ENCODE peak calls at places on chromosomes 2 and 18, in four cellular contexts. One of them, this sample, is unnamed.

GRCh38 chr2:69933839-69934613 is 19.1 kb downstream of the MXD1 start:
- DNase-seq in C1 segment of cervical spinal cord: no peak
- DNase-seq in WERI-Rb-1: no peak
- DNase-seq in B cell: no peak
- DNase-seq in this sample: no peak

GRCh38 chr2:186941853-186942252 is 92.9 kb upstream of the ZSWIM2 start:
- DNase-seq in C1 segment of cervical spinal cord: no peak
- DNase-seq in WERI-Rb-1: no peak
- DNase-seq in B cell: no peak
- DNase-seq in this sample: no peak

GRCh38 chr2:112141623-112142001 is 3.4 kb downstream of the FBLN7 start:
- DNase-seq in C1 segment of cervical spinal cord: no peak
- DNase-seq in WERI-Rb-1: no peak
- DNase-seq in B cell: no peak
- DNase-seq in this sample: no peak

GRCh38 chr2:68889500-68889899 is 18.3 kb upstream of the BMP10 start:
- DNase-seq in C1 segment of cervical spinal cord: no peak
- DNase-seq in WERI-Rb-1: no peak
- DNase-seq in B cell: no peak
- DNase-seq in this sample: no peak

GRCh38 chr2:165795011-165795410 is 964 bp upstream of the GALNT3 start:
- DNase-seq in C1 segment of cervical spinal cord: no peak
- DNase-seq in WERI-Rb-1: no peak
- DNase-seq in B cell: no peak
- DNase-seq in this sample: no peak

GRCh38 chr2:197158591-197159550 is 151.7 kb downstream of the ANKRD44 start:
- DNase-seq in C1 segment of cervical spinal cord: no peak
- DNase-seq in WERI-Rb-1: no peak
- DNase-seq in B cell: peak; percentile 21
- DNase-seq in this sample: no peak

GRCh38 chr2:3208179-3208578 is 169.4 kb downstream of the EIPR1 start:
- DNase-seq in C1 segment of cervical spinal cord: no peak
- DNase-seq in WERI-Rb-1: no peak
- DNase-seq in B cell: no peak
- DNase-seq in this sample: no peak

GRCh38 chr18:21851327-21851961 is 110.9 kb downstream of the MIB1 start:
- DNase-seq in C1 segment of cervical spinal cord: no peak
- DNase-seq in WERI-Rb-1: no peak
- DNase-seq in B cell: peak; percentile 10
- DNase-seq in this sample: no peak

GRCh38 chr2:73685770-73686438 is 43.7 kb upstream of the NAT8 start:
- DNase-seq in C1 segment of cervical spinal cord: no peak
- DNase-seq in WERI-Rb-1: no peak
- DNase-seq in B cell: no peak
- DNase-seq in this sample: no peak

GRCh38 chr18:43578636-43579203 is 301.4 kb upstream of the SYT4 start:
- DNase-seq in C1 segment of cervical spinal cord: no peak
- DNase-seq in WERI-Rb-1: no peak
- DNase-seq in B cell: no peak
- DNase-seq in this sample: no peak

GRCh38 chr2:152942940-152943440 is 224.6 kb downstream of the ARL6IP6 start:
- DNase-seq in C1 segment of cervical spinal cord: no peak
- DNase-seq in WERI-Rb-1: no peak
- DNase-seq in B cell: no peak
- DNase-seq in this sample: no peak

GRCh38 chr2:201233192-201234166 is 26.9 kb upstream of the CASP8 start:
- DNase-seq in C1 segment of cervical spinal cord: no peak
- DNase-seq in WERI-Rb-1: no peak
- DNase-seq in B cell: peak; percentile 82
- DNase-seq in this sample: no peak

GRCh38 chr18:74050807-74051206 is 96.8 kb downstream of the FBXO15 start:
- DNase-seq in C1 segment of cervical spinal cord: no peak
- DNase-seq in WERI-Rb-1: no peak
- DNase-seq in B cell: no peak
- DNase-seq in this sample: no peak

GRCh38 chr2:170332676-170333402 is 154.9 kb downstream of the MYO3B start:
- DNase-seq in C1 segment of cervical spinal cord: no peak
- DNase-seq in WERI-Rb-1: peak; percentile 59
- DNase-seq in B cell: no peak
- DNase-seq in this sample: no peak

GRCh38 chr2:222973237-222973636 is 78.8 kb upstream of the KCNE4 start:
- DNase-seq in C1 segment of cervical spinal cord: no peak
- DNase-seq in WERI-Rb-1: no peak
- DNase-seq in B cell: no peak
- DNase-seq in this sample: no peak

GRCh38 chr2:8684421-8684884 is 2.6 kb downstream of the ID2 start:
- DNase-seq in C1 segment of cervical spinal cord: no peak
- DNase-seq in WERI-Rb-1: peak; percentile 20
- DNase-seq in B cell: peak; percentile 21
- DNase-seq in this sample: no peak

GRCh38 chr2:68831688-68832087 is 39.5 kb downstream of the BMP10 start:
- DNase-seq in C1 segment of cervical spinal cord: no peak
- DNase-seq in WERI-Rb-1: no peak
- DNase-seq in B cell: no peak
- DNase-seq in this sample: no peak

GRCh38 chr2:200733713-200734198 is 78.0 kb upstream of the BZW1 start:
- DNase-seq in C1 segment of cervical spinal cord: no peak
- DNase-seq in WERI-Rb-1: no peak
- DNase-seq in B cell: no peak
- DNase-seq in this sample: no peak

GRCh38 chr18:48765053-48765452 is 185.7 kb downstream of the SMAD7 start:
- DNase-seq in C1 segment of cervical spinal cord: no peak
- DNase-seq in WERI-Rb-1: no peak
- DNase-seq in B cell: no peak
- DNase-seq in this sample: no peak

GRCh38 chr18:46247938-46248337 is 143.8 kb downstream of the HAUS1 start:
- DNase-seq in C1 segment of cervical spinal cord: no peak
- DNase-seq in WERI-Rb-1: no peak
- DNase-seq in B cell: no peak
- DNase-seq in this sample: no peak

GRCh38 chr2:197369946-197370325 is 59.4 kb upstream of the ANKRD44 start:
- DNase-seq in C1 segment of cervical spinal cord: no peak
- DNase-seq in WERI-Rb-1: no peak
- DNase-seq in B cell: no peak
- DNase-seq in this sample: no peak

GRCh38 chr2:238560234-238560633 is 133.5 kb downstream of the ASB1 start:
- DNase-seq in C1 segment of cervical spinal cord: no peak
- DNase-seq in WERI-Rb-1: no peak
- DNase-seq in B cell: no peak
- DNase-seq in this sample: no peak

GRCh38 chr2:15940661-15941482 is 522 bp downstream of the MYCN start:
- DNase-seq in C1 segment of cervical spinal cord: no peak
- DNase-seq in WERI-Rb-1: peak; percentile 60
- DNase-seq in B cell: no peak
- DNase-seq in this sample: no peak

GRCh38 chr2:220033546-220033945 is 406.1 kb downstream of the SLC4A3 start:
- DNase-seq in C1 segment of cervical spinal cord: no peak
- DNase-seq in WERI-Rb-1: no peak
- DNase-seq in B cell: no peak
- DNase-seq in this sample: no peak

GRCh38 chr2:42367835-42368234 is 6.8 kb upstream of the COX7A2L start:
- DNase-seq in C1 segment of cervical spinal cord: no peak
- DNase-seq in WERI-Rb-1: no peak
- DNase-seq in B cell: no peak
- DNase-seq in this sample: no peak

GRCh38 chr2:230757476-230757875 is 44.8 kb downstream of the CAB39 start:
- DNase-seq in C1 segment of cervical spinal cord: no peak
- DNase-seq in WERI-Rb-1: no peak
- DNase-seq in B cell: no peak
- DNase-seq in this sample: no peak

GRCh38 chr2:19870792-19871191 is 31.0 kb downstream of the TTC32 start:
- DNase-seq in C1 segment of cervical spinal cord: no peak
- DNase-seq in WERI-Rb-1: no peak
- DNase-seq in B cell: no peak
- DNase-seq in this sample: no peak

GRCh38 chr2:8514748-8515389 is 167.0 kb upstream of the ID2 start:
- DNase-seq in C1 segment of cervical spinal cord: no peak
- DNase-seq in WERI-Rb-1: no peak
- DNase-seq in B cell: no peak
- DNase-seq in this sample: no peak

GRCh38 chr18:50473896-50474295 is 86.0 kb upstream of the MAPK4 start:
- DNase-seq in C1 segment of cervical spinal cord: no peak
- DNase-seq in WERI-Rb-1: no peak
- DNase-seq in B cell: no peak
- DNase-seq in this sample: no peak

GRCh38 chr2:45643543-45644542 is 7.6 kb upstream of the PRKCE start:
- DNase-seq in C1 segment of cervical spinal cord: peak; percentile 24
- DNase-seq in WERI-Rb-1: peak; percentile 67
- DNase-seq in B cell: peak; percentile 92
- DNase-seq in this sample: peak; percentile 18

GRCh38 chr2:33323957-33324356 is 152.5 kb upstream of the RASGRP3 start:
- DNase-seq in C1 segment of cervical spinal cord: no peak
- DNase-seq in WERI-Rb-1: no peak
- DNase-seq in B cell: no peak
- DNase-seq in this sample: no peak

GRCh38 chr2:10412380-10412779 is 35.7 kb downstream of the ODC1 start:
- DNase-seq in C1 segment of cervical spinal cord: no peak
- DNase-seq in WERI-Rb-1: peak; percentile 78
- DNase-seq in B cell: peak; percentile 46
- DNase-seq in this sample: no peak

GRCh38 chr2:192151848-192152247 is 42.9 kb downstream of the TMEFF2 start:
- DNase-seq in C1 segment of cervical spinal cord: no peak
- DNase-seq in WERI-Rb-1: no peak
- DNase-seq in B cell: no peak
- DNase-seq in this sample: no peak

GRCh38 chr18:74373428-74373827 is 57.8 kb downstream of the C18orf63 start:
- DNase-seq in C1 segment of cervical spinal cord: no peak
- DNase-seq in WERI-Rb-1: no peak
- DNase-seq in B cell: no peak
- DNase-seq in this sample: no peak

GRCh38 chr18:79167526-79168190 is 98.5 kb downstream of the ATP9B start:
- DNase-seq in C1 segment of cervical spinal cord: no peak
- DNase-seq in WERI-Rb-1: no peak
- DNase-seq in B cell: no peak
- DNase-seq in this sample: peak; percentile 73

GRCh38 chr2:153939124-153939796 is 67.5 kb downstream of the GALNT13 start:
- DNase-seq in C1 segment of cervical spinal cord: no peak
- DNase-seq in WERI-Rb-1: no peak
- DNase-seq in B cell: no peak
- DNase-seq in this sample: no peak